ENCODE peak calls at places on chromosomes 13 and 19, in four cellular contexts. I is tibial artery, R is cardiac fibroblast, C is fibroblast of mammary gland. N is an unnamed sample.

GRCh38 chr19:55777528-55777927 is 8.6 kb downstream of the RFPL4AL1 start:
- DNase-seq in C (no peak), R (no peak), I (no peak), N (no peak)

GRCh38 chr13:24625870-24626419 is 54.3 kb upstream of the ATP12A start:
- DNase-seq in C (no peak), I (no peak), R (no peak), N (no peak)

GRCh38 chr19:13102666-13103584 is at the start of gene LYL1:
- DNase-seq in C (no peak), R (no peak), I (peak), N (peak)

GRCh38 chr19:28961772-28962500 is 251.0 kb downstream of the UQCRFS1 start:
- DNase-seq in R (peak), C (peak), I (no peak), N (no peak)

GRCh38 chr19:17491287-17491686 is 20.2 kb upstream of the PGLS start:
- DNase-seq in I (no peak), C (no peak), R (no peak), N (no peak)

GRCh38 chr13:112143753-112144615 is 77.0 kb downstream of the SOX1 start:
- DNase-seq in R (no peak), C (no peak), I (peak), N (no peak)

GRCh38 chr19:21835429-21835809 is 563 bp downstream of the ZNF43 start:
- DNase-seq in C (no peak), I (peak), R (no peak), N (no peak)

GRCh38 chr13:50829896-50830295 is 13.6 kb downstream of the DLEU7 start:
- DNase-seq in C (peak), R (peak), I (no peak), N (no peak)

GRCh38 chr13:97165527-97166425 is 56.4 kb upstream of the MBNL2 start:
- DNase-seq in C (no peak), I (no peak), R (no peak), N (no peak)

GRCh38 chr13:24716011-24716410 is 35.8 kb downstream of the ATP12A start:
- DNase-seq in R (no peak), C (no peak), I (no peak), N (no peak)

GRCh38 chr13:47100214-47100853 is 203.5 kb upstream of the HTR2A start:
- DNase-seq in C (no peak), I (no peak), R (no peak), N (no peak)

GRCh38 chr19:32367063-32367462 is 21.7 kb downstream of the ZNF507 start:
- DNase-seq in I (no peak), R (no peak), C (no peak), N (no peak)

GRCh38 chr13:26344980-26345379 is 91.1 kb downstream of the CDK8 start:
- DNase-seq in I (no peak), R (peak), C (peak), N (no peak)

GRCh38 chr19:17873661-17874422 is 2.1 kb downstream of the SLC5A5 start:
- DNase-seq in I (no peak), R (peak), C (no peak), N (no peak)

GRCh38 chr19:58274771-58275199 is 4.0 kb upstream of the ZNF8 start:
- DNase-seq in I (no peak), R (peak), C (peak), N (no peak)

GRCh38 chr13:29917573-29918091 is 67.2 kb upstream of the UBL3 start:
- DNase-seq in I (no peak), R (peak), C (peak), N (no peak)

GRCh38 chr19:2015611-2015950 is at the start of gene BTBD2:
- DNase-seq in R (peak), I (peak), C (peak), N (no peak)

GRCh38 chr13:76820759-76821158 is 65.4 kb downstream of the KCTD12 start:
- DNase-seq in I (peak), C (peak), R (peak), N (no peak)

GRCh38 chr19:30703645-30704044 is 331.5 kb downstream of the ZNF536 start:
- DNase-seq in I (no peak), C (no peak), R (no peak), N (no peak)

GRCh38 chr19:8506402-8506957 is 4.0 kb upstream of the PRAM1 start:
- DNase-seq in I (no peak), C (no peak), R (no peak), N (no peak)

GRCh38 chr13:111365149-111366005 is 44.9 kb downstream of the TEX29 start:
- DNase-seq in I (no peak), C (no peak), R (no peak), N (no peak)

GRCh38 chr13:44573790-44574465 is 2.2 kb downstream of the TSC22D1 start:
- DNase-seq in C (peak), R (peak), I (no peak), N (no peak)

GRCh38 chr13:46295531-46296464 is 84.1 kb downstream of the LRRC63 start:
- DNase-seq in R (peak), I (no peak), C (peak), N (peak)

GRCh38 chr19:51135004-51135403 is 7.1 kb upstream of the SIGLEC7 start:
- DNase-seq in R (no peak), C (no peak), I (no peak), N (no peak)

GRCh38 chr13:111950697-111951096 is 116.3 kb upstream of the SOX1 start:
- DNase-seq in C (no peak), I (no peak), R (no peak), N (no peak)

GRCh38 chr13:41648314-41648935 is 191.1 kb downstream of the RGCC start:
- DNase-seq in R (peak), I (no peak), C (no peak), N (no peak)

GRCh38 chr13:101985321-101985720 is 416.5 kb downstream of the FGF14 start:
- DNase-seq in C (peak), I (no peak), R (peak), N (no peak)

GRCh38 chr13:107834268-107834667 is 381.1 kb downstream of the LIG4 start:
- DNase-seq in R (no peak), C (no peak), I (no peak), N (no peak)

GRCh38 chr13:67071918-67072598 is 158.1 kb downstream of the PCDH9 start:
- DNase-seq in I (no peak), R (no peak), C (no peak), N (no peak)

GRCh38 chr13:40168425-40169155 is 497.9 kb downstream of the FOXO1 start:
- DNase-seq in R (no peak), C (no peak), I (no peak), N (no peak)

GRCh38 chr19:50777830-50778303 is 7.6 kb downstream of the GPR32 start:
- DNase-seq in I (no peak), R (no peak), C (peak), N (no peak)

GRCh38 chr13:94305033-94305432 is 174.4 kb downstream of the DCT start:
- DNase-seq in C (no peak), R (no peak), I (no peak), N (no peak)

GRCh38 chr19:48102870-48103751 is 7.5 kb downstream of the PLA2G4C start:
- DNase-seq in I (no peak), C (peak), R (peak), N (no peak)

DNA sequence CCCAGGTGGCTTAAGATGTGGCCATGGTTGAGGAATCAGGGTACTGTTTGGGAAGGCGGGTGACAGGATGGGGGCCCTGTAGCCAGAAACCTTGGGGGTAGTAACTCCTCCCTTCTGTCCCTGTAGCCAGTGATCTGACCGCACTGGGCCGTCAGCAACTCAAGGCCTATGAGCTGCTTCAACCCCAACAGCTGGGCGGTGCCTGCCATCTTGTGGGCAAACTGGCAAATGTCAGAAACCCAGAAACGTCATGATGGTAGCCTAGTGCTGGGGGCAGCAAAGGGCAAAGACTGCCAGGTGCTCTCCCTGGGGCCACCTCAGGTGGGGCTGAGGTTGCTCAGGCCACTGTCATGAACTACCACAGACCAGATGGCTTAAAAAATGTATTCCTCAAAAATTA is 3.5 kb downstream of the COPE start:
- DNase-seq in R (peak), C (peak), I (no peak), N (no peak)
- TF ChIP-seq CTCF in R (no peak), C (peak), I (no peak), N (peak)

GRCh38 chr19:3478409-3479176 is 1.7 kb downstream of the SMIM24 start:
- DNase-seq in R (no peak), I (no peak), C (no peak), N (no peak)
- TF ChIP-seq CTCF in R (no peak), I (no peak), C (no peak), N (no peak)

GRCh38 chr13:49559006-49559405 is 26.4 kb downstream of the RCBTB1 start:
- DNase-seq in R (no peak), C (no peak), I (no peak), N (no peak)

GRCh38 chr13:49551245-49551644 is 34.1 kb downstream of the RCBTB1 start:
- DNase-seq in I (no peak), R (no peak), C (no peak), N (no peak)

GRCh38 chr13:49549289-49549688 is 36.1 kb downstream of the RCBTB1 start:
- DNase-seq in C (no peak), R (no peak), I (no peak), N (no peak)

GRCh38 chr13:49553888-49554287 is 31.5 kb downstream of the RCBTB1 start:
- DNase-seq in I (no peak), C (no peak), R (no peak), N (no peak)

DNA sequence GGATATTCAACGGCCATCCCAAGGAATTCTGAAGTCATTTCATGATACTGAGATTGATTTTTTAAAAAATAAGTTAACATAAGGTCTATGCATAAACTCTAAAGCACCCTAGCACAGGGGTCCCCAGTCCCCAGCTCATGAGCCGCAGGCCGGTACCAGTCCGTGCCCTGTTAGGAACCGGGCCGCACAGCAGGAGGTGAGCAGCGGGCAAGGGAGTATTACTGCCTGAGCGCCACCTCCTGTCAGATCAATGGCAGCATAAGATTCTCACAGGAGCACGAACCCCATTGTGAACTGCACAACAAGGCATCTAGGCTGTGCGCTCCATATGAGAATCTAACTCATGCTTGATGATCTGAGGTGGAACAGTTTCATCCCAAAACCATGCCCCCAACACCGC is 31.0 kb downstream of the RCBTB1 start:
- DNase-seq in C (no peak), R (no peak), I (no peak), N (no peak)
- TF ChIP-seq CTCF in C (no peak), R (no peak), I (no peak), N (no peak)

DNA sequence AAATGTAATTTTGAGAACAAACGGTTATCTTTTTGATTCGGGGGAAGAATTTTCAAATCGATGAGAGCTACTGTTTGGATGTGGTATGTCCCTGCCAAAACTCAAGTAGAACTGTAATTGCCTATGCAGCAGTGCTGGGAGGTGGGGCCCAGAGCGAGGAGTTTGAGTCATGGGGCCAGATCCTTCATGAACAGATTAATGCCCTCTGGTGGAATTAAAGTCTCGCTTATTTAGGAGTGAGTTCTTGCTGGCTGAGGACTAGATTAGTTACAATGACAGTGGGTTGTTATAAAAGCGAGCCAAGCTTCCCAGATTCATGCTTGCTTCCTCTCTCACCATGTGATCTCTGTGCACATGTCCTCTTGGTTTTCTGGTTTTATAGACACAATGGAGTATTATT is 11.8 kb upstream of the PRR20A start:
- DNase-seq in C (no peak), I (no peak), R (no peak), N (no peak)
- TF ChIP-seq CTCF in C (no peak), I (no peak), R (no peak), N (no peak)

DNA sequence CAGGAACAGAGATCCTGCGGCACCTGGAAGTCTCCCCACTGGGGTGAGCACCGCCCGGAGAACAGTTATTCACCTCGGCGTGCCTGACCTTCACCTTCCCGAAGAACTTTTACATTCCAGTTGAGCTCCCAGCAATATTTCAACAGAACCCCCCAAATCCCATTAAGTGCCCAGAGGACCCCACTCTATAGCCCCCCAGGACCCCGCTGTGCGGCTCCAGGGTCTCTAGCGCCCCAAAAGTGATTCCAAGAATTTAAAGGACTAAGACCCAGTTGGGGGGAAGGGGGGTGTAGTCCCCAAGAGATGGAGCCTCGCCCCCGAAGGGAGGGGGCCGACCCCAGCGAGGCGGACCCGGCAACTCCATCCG is 480 bp downstream of the GPR108 start:
- DNase-seq in R (no peak), C (no peak), I (no peak), N (no peak)
- TF ChIP-seq CTCF in R (no peak), C (no peak), I (no peak), N (peak)

GRCh38 chr19:43432866-43433673 is 18.4 kb downstream of the TEX101 start:
- DNase-seq in R (peak), I (no peak), C (peak), N (peak)

GRCh38 chr19:43430976-43431375 is 16.3 kb downstream of the TEX101 start:
- DNase-seq in C (no peak), I (no peak), R (no peak), N (no peak)

GRCh38 chr19:43429395-43429794 is 14.7 kb downstream of the TEX101 start:
- DNase-seq in C (no peak), I (no peak), R (no peak), N (no peak)

GRCh38 chr19:43433689-43434088 is 19.0 kb downstream of the TEX101 start:
- DNase-seq in R (no peak), C (no peak), I (no peak), N (no peak)

GRCh38 chr19:43430142-43430710 is 15.5 kb downstream of the TEX101 start:
- DNase-seq in I (no peak), C (no peak), R (peak), N (no peak)
- TF ChIP-seq CTCF in I (no peak), C (no peak), R (peak), N (no peak)

GRCh38 chr19:15251749-15252397 is 19.6 kb upstream of the EPHX3 start:
- DNase-seq in I (peak), C (peak), R (peak), N (no peak)

GRCh38 chr19:15253513-15253912 is 21.3 kb upstream of the EPHX3 start:
- DNase-seq in I (peak), R (no peak), C (no peak), N (no peak)

GRCh38 chr19:15251010-15251748 is 18.9 kb upstream of the EPHX3 start:
- DNase-seq in I (peak), C (peak), R (peak), N (no peak)

GRCh38 chr19:15253076-15253475 is 20.8 kb upstream of the EPHX3 start:
- DNase-seq in C (no peak), R (no peak), I (no peak), N (no peak)

DNA sequence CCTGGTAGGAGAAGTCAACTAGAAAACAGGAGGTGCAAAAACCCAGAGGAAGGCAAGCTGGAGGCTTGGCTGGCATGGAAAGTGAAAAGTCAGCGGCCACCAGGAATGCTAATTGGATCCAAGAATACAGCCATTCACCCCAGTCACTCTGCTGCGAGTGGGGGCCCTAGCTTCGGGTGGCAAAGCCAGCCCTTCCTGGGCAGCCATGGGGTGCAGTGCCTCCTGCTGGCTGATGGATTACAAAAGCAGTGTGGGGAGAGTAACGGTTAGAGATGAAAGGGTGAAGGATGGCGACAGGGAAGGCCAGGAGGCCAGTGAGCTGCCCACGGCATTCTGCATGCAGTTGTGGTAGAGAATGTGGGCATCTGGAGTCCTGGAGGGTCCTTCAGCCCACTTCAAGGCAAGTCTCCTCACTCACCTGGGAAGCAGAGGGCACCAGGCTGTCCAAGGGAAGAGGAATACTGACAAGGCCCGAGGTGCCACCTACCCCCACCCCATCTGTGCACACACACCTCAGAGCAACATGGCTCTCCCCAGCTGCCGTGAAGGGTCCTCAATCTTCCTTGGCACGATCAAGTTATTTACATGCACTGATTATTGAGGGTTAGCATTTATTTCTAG is 20.3 kb upstream of the EPHX3 start:
- DNase-seq in C (peak), I (peak), R (peak), N (no peak)
- TF ChIP-seq CTCF in C (peak), I (peak), R (peak), N (peak)

DNA sequence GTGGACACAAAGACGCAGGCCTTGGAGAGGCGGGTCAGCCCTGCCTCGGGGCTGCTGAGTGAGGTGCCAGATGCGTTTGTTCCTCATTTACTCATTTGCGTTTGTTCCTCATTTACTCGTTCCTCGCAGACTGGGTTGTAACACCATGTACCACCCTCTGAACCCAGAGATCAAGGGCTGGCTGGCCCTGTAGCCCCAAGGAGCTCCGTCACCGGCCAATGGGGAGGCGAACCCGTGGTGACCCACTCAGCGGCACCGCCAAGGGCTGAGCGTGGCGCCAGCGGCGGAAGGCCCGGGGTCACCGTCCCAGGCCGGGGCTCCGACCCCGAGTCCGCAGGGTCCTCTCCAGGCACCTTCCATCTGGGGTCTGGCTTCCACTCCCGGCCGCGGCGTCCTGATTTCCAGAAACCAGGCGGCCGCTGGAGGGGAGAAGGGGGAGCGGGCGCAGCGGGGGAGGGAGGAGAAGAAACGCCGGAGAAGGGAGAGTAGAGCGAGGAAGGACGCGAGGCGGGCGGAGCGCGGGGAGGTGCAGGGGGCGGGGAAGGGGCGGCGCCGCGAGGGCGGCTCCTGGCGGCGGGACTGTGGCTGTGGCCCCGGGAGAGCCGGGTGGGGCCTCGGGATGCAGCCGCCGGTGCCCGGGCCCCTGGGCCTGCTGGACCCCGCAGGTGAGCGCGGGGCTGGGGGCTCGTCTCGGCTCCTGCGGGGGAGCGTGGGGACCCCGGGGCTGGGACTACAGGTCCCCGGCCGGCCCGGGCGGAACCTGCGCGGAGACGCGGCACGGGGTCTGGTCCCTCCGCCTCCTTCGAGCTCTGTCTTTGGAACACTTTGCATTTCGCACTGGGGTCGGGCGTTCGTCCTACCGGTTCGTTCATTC is at the start of gene TMEM255B:
- DNase-seq in R (peak), C (peak), I (peak), N (peak)
- TF ChIP-seq CTCF in R (no peak), C (no peak), I (no peak), N (peak)